ENCODE peak calls at places on chromosomes 12 and 14, in nine cellular contexts. V is iris pigment epithelial cell, R is RPMI7951, D is AG04450, U is hypothalamus, E is fibroblast of pulmonary artery, H is endothelial cell, J is epithelial cell of esophagus, X is astrocyte. W is an unnamed sample.
A peak's percentile ranks its signal among the peaks of the same experiment; 100 is the strongest.

GRCh38 chr12:69929125-69929524 is 104.1 kb downstream of the MYRFL start:
- DNase-seq in V (peak; percentile 18), R (no peak), D (no peak), U (no peak), E (peak; percentile 18), H (no peak), J (peak; percentile 31), X (peak; percentile 42), W (peak; percentile 12)

GRCh38 chr12:180445-180844 is 33.5 kb downstream of the SLC6A12 start:
- DNase-seq in V (peak; percentile 44), R (peak; percentile 31), D (no peak), U (no peak), E (no peak), H (no peak), J (no peak), X (peak; percentile 8), W (peak; percentile 63)

GRCh38 chr14:22630486-22630885 is 13.7 kb downstream of the OR6J1 start:
- DNase-seq in V (peak; percentile 94), R (peak; percentile 83), D (peak; percentile 59), U (no peak), E (peak; percentile 86), H (no peak), J (no peak), X (peak; percentile 97), W (no peak)

GRCh38 chr12:109421355-109422087 is 55.6 kb downstream of the KCTD10 start:
- DNase-seq in V (no peak), R (no peak), D (no peak), U (no peak), E (no peak), H (no peak), J (no peak), X (no peak), W (no peak)

GRCh38 chr14:32129124-32129523 is 52.0 kb downstream of the ARHGAP5 start:
- DNase-seq in V (peak; percentile 68), R (peak; percentile 29), D (no peak), U (no peak), E (peak; percentile 49), H (no peak), J (peak; percentile 60), X (peak; percentile 85), W (peak; percentile 29)

GRCh38 chr14:31090872-31091764 is 64.9 kb upstream of the STRN3 start:
- DNase-seq in V (peak; percentile 97), R (peak; percentile 63), D (peak; percentile 77), U (no peak), E (peak; percentile 96), H (no peak), J (peak; percentile 92), X (peak; percentile 82), W (peak; percentile 97)

GRCh38 chr14:57560681-57561080 is 67.0 kb upstream of the CCDC198 start:
- DNase-seq in V (no peak), R (no peak), D (no peak), U (no peak), E (no peak), H (no peak), J (no peak), X (no peak), W (peak; percentile 79)

GRCh38 chr14:58941666-58942065 is 246.8 kb upstream of the DAAM1 start:
- DNase-seq in V (peak; percentile 70), R (peak; percentile 55), D (no peak), U (no peak), E (no peak), H (no peak), J (no peak), X (peak; percentile 83), W (no peak)

GRCh38 chr14:95835331-95835730 is 41.3 kb upstream of the TUNAR start:
- DNase-seq in V (no peak), R (peak; percentile 4), D (no peak), U (no peak), E (no peak), H (no peak), J (no peak), X (peak; percentile 14), W (peak; percentile 6)

GRCh38 chr14:23550131-23550826 is 1.3 kb downstream of the ZFHX2 start:
- DNase-seq in V (no peak), R (no peak), D (no peak), U (no peak), E (no peak), H (no peak), J (no peak), X (no peak), W (no peak)

GRCh38 chr12:132453361-132454133 is 36.4 kb upstream of the FBRSL1 start:
- DNase-seq in V (no peak), R (peak; percentile 54), D (no peak), U (no peak), E (no peak), H (no peak), J (no peak), X (peak; percentile 60), W (peak; percentile 65)

W was measured in renal cortical epithelial cell.